ENCODE peak calls at places on chromosome 10, in ten cellular contexts. E is retina; S is NCI-H345; I is T-cell; Y is right cardiac atrium; Q is endothelial cell; N is neural progenitor cell; P is T follicular helper cell; U is kidney tubule cell; L is activated naive CD4-positive, alpha-beta T cell treated with anti-CD3 and anti-CD28 coated beads for 36 hours. O is an unnamed sample.

GRCh38 chr10:91700273-91700672 is 67.4 kb upstream of the PPP1R3C start:
- DNase-seq in Q (no peak), Y (no peak), S (no peak), P (no peak), I (no peak), E (no peak), N (no peak), L (no peak), U (no peak), O (no peak)

GRCh38 chr10:58220769-58221448 is 46.8 kb downstream of the IPMK start:
- DNase-seq in I (no peak), N (no peak), P (no peak), S (no peak), Y (no peak), U (no peak), Q (no peak), L (no peak), E (no peak), O (no peak)

GRCh38 chr10:17673517-17674051 is 29.6 kb downstream of the STAM start:
- DNase-seq in S (no peak), Y (no peak), P (no peak), L (no peak), I (no peak), Q (no peak), U (peak), N (peak), E (peak), O (peak)

GRCh38 chr10:33134011-33134751 is 176.2 kb upstream of the ITGB1 start:
- DNase-seq in Y (no peak), I (peak), L (peak), U (peak), E (no peak), S (no peak), N (no peak), P (peak), Q (no peak), O (no peak)

GRCh38 chr10:104231784-104232612 is at the start of gene CFAP43:
- DNase-seq in Q (peak), L (peak), I (peak), U (peak), E (peak), Y (peak), N (peak), S (peak), P (peak), O (peak)

GRCh38 chr10:94172332-94172731 is 178.6 kb downstream of the PLCE1 start:
- DNase-seq in E (no peak), I (no peak), L (no peak), S (no peak), Y (no peak), N (no peak), U (peak), P (no peak), Q (no peak), O (no peak)

GRCh38 chr10:44198780-44199097 is 186.2 kb downstream of the CXCL12 start:
- DNase-seq in Y (no peak), E (no peak), I (no peak), S (no peak), L (no peak), U (no peak), Q (no peak), N (no peak), P (no peak), O (no peak)

GRCh38 chr10:99681553-99681952 is 22.2 kb downstream of the ENTPD7 start:
- DNase-seq in S (no peak), L (no peak), I (no peak), U (peak), N (no peak), Q (no peak), E (no peak), Y (no peak), P (no peak), O (no peak)

GRCh38 chr10:124288928-124289921 is 129.5 kb downstream of the OAT start:
- DNase-seq in Q (no peak), U (no peak), I (no peak), S (no peak), E (no peak), N (no peak), P (no peak), L (no peak), Y (no peak), O (no peak)

GRCh38 chr10:110190170-110190569 is 17.2 kb upstream of the MXI1 start:
- DNase-seq in P (no peak), L (no peak), I (no peak), E (no peak), Q (no peak), S (no peak), N (no peak), Y (no peak), U (no peak), O (no peak)

GRCh38 chr10:79382491-79382941 is 35.2 kb downstream of the PPIF start:
- DNase-seq in P (no peak), Q (no peak), E (no peak), S (no peak), U (no peak), I (no peak), L (peak), Y (peak), N (no peak), O (no peak)

GRCh38 chr10:58856508-58857240 is 319.8 kb upstream of the PHYHIPL start:
- DNase-seq in E (no peak), L (no peak), Q (no peak), S (no peak), P (no peak), Y (no peak), U (peak), I (no peak), N (peak), O (peak)

GRCh38 chr10:33509231-33509871 is 174.9 kb upstream of the NRP1 start:
- DNase-seq in N (no peak), P (no peak), L (peak), Y (peak), I (no peak), E (no peak), Q (peak), S (peak), U (peak), O (peak)

GRCh38 chr10:86681047-86681446 is 12.7 kb downstream of the LDB3 start:
- DNase-seq in I (no peak), Y (peak), N (no peak), S (no peak), E (no peak), L (no peak), U (peak), P (no peak), Q (no peak), O (no peak)

GRCh38 chr10:34489973-34490372 is 325.1 kb downstream of the PARD3 start:
- DNase-seq in P (no peak), S (no peak), I (no peak), Q (no peak), N (no peak), Y (no peak), L (no peak), E (no peak), U (peak), O (no peak)